ENCODE peak calls at places on chromosomes 13 and 19, in five cellular contexts. Y is GM12891; Z is T-cell; A is stimulated activated CD4-positive, alpha-beta T cell treated with anti-CD3 and anti-CD28 coated beads, TNF-alpha, amount 100 ng/mL, for 1 hour; E is NCI-H2081. T is an unnamed sample.

GRCh38 chr19:13068064-13068807 is 34.4 kb downstream of the LYL1 start:
- DNase-seq in E (no peak), Y (no peak), Z (no peak), A (no peak), T (no peak)

GRCh38 chr19:4077800-4078683 is 11.3 kb upstream of the ZBTB7A start:
- DNase-seq in Y (peak), E (no peak), Z (no peak), A (no peak), T (peak)

GRCh38 chr13:105642511-105642958 is 892.9 kb downstream of the EFNB2 start:
- DNase-seq in Z (no peak), A (no peak), E (no peak), Y (no peak), T (no peak)

GRCh38 chr19:12984683-12985048 is 10.6 kb upstream of the NFIX start:
- DNase-seq in A (no peak), Y (no peak), E (no peak), Z (no peak), T (no peak)

GRCh38 chr13:98738213-98738612 is 14.3 kb downstream of the SLC15A1 start:
- DNase-seq in Y (no peak), Z (no peak), E (no peak), A (no peak), T (no peak)

GRCh38 chr19:10729406-10729805 is 11.5 kb downstream of the DNM2 start:
- DNase-seq in Z (no peak), Y (no peak), E (no peak), A (no peak), T (no peak)

GRCh38 chr13:96223231-96223630 is 133.3 kb downstream of the HS6ST3 start:
- DNase-seq in Z (no peak), A (no peak), E (no peak), Y (no peak), T (no peak)

GRCh38 chr13:56586966-56587365 is 553.8 kb upstream of the PRR20A start:
- DNase-seq in Y (no peak), A (no peak), E (no peak), Z (no peak), T (no peak)

GRCh38 chr19:45632468-45633196 is 6.6 kb downstream of the EML2 start:
- DNase-seq in E (peak), A (peak), Y (no peak), Z (peak), T (peak)

T was measured in RWPE2.